ENCODE peak calls at places on chromosomes 16 and 17, in six cellular contexts. X, B, H, S, K and P are unnamed samples.

GRCh38 chr17:4340914-4341615 is 25.4 kb downstream of the UBE2G1 start:
- DNase-seq in B (no peak), S (no peak), X (peak), H (no peak), K (peak), P (peak)

GRCh38 chr16:51683882-51684281 is 532.8 kb upstream of the SALL1 start:
- DNase-seq in X (no peak), H (no peak), S (no peak), K (no peak), B (no peak), P (no peak)

GRCh38 chr17:44804301-44805061 is 25.6 kb downstream of the GJC1 start:
- DNase-seq in S (peak), H (no peak), B (peak), X (no peak), K (no peak), P (peak)

GRCh38 chr16:15880909-15881308 is 7.5 kb downstream of the CEP20 start:
- DNase-seq in K (no peak), S (no peak), X (no peak), B (no peak), H (no peak), P (no peak)

GRCh38 chr17:39181303-39181702 is 15.3 kb upstream of the ARL5C start:
- DNase-seq in K (no peak), H (no peak), B (no peak), X (no peak), S (peak), P (no peak)

GRCh38 chr17:33228548-33228947 is 64.5 kb downstream of the ASIC2 start:
- DNase-seq in H (no peak), S (no peak), X (no peak), B (no peak), K (no peak), P (no peak)

GRCh38 chr17:44192750-44193149 is 6.0 kb downstream of the TMUB2 start:
- DNase-seq in S (no peak), X (no peak), H (no peak), K (no peak), B (no peak), P (no peak)

GRCh38 chr17:8466466-8466865 is 30.8 kb downstream of the NDEL1 start:
- DNase-seq in B (no peak), K (peak), H (no peak), S (no peak), X (peak), P (peak)

GRCh38 chr16:10731790-10732189 is 11.9 kb upstream of the NUBP1 start:
- DNase-seq in B (no peak), S (peak), X (no peak), K (no peak), H (no peak), P (no peak)

GRCh38 chr17:37848690-37849616 is 75.3 kb upstream of the TBC1D3K start:
- DNase-seq in K (peak), B (peak), H (no peak), S (peak), X (peak), P (peak)

GRCh38 chr16:80912651-80913050 is 94.0 kb downstream of the CMC2 start:
- DNase-seq in K (no peak), X (no peak), B (no peak), H (no peak), S (no peak), P (no peak)

GRCh38 chr17:1506649-1507254 is 9.7 kb downstream of the INPP5K start:
- DNase-seq in H (no peak), B (no peak), K (no peak), X (no peak), S (peak), P (no peak)

GRCh38 chr17:57448288-57449283 is 192.3 kb downstream of the MSI2 start:
- DNase-seq in H (no peak), B (no peak), S (peak), K (no peak), X (no peak), P (no peak)